ENCODE peak calls at places on chromosomes 12 and 14, in six cellular contexts. Y, Q, H, C, J and W are unnamed samples.

GRCh38 chr14:50343424-50343823 is 31.3 kb downstream of the DMAC2L start:
- DNase-seq in H (no peak), Q (no peak), J (no peak), C (no peak), Y (no peak), W (no peak)

GRCh38 chr12:81811066-81811777 is 52.1 kb upstream of the PPFIA2 start:
- DNase-seq in J (no peak), Q (no peak), C (no peak), Y (no peak), H (no peak), W (no peak)

GRCh38 chr14:104876251-104876699 is 11.2 kb downstream of the CEP170B start:
- DNase-seq in H (no peak), Y (no peak), Q (peak), C (no peak), J (peak), W (no peak)

GRCh38 chr12:55692631-55693322 is 14.9 kb downstream of the ITGA7 start:
- DNase-seq in Q (no peak), J (no peak), Y (no peak), H (no peak), C (no peak), W (no peak)

GRCh38 chr12:64102339-64102738 is 119.8 kb downstream of the KICS2 start:
- DNase-seq in Q (no peak), Y (no peak), H (no peak), C (no peak), J (no peak), W (no peak)

GRCh38 chr12:54208591-54208990 is 19.8 kb upstream of the SMUG1 start:
- DNase-seq in Q (no peak), J (no peak), H (no peak), C (no peak), Y (no peak), W (no peak)

GRCh38 chr12:11675952-11676505 is 26.6 kb downstream of the ETV6 start:
- DNase-seq in C (no peak), H (no peak), Y (no peak), J (no peak), Q (no peak), W (no peak)

GRCh38 chr12:47799357-47799955 is 20.2 kb downstream of the HDAC7 start:
- DNase-seq in Q (peak), J (peak), Y (no peak), H (no peak), C (no peak), W (peak)

GRCh38 chr14:70934502-70935134 is 27.4 kb downstream of the PCNX1 start:
- DNase-seq in Q (no peak), H (no peak), C (no peak), J (no peak), Y (no peak), W (no peak)

GRCh38 chr12:108419949-108420348 is 80.8 kb upstream of the CMKLR1 start:
- DNase-seq in J (no peak), H (no peak), C (no peak), Y (no peak), Q (no peak), W (no peak)

GRCh38 chr12:68240975-68241374 is 12.4 kb downstream of the IL22 start:
- DNase-seq in C (no peak), H (no peak), Q (no peak), J (no peak), Y (no peak), W (no peak)

GRCh38 chr14:59265808-59266207 is 77.3 kb downstream of the DAAM1 start:
- DNase-seq in J (no peak), C (no peak), Y (no peak), H (no peak), Q (no peak), W (no peak)

GRCh38 chr14:73027546-73027945 is 640 bp upstream of the ZFYVE1 start:
- DNase-seq in C (no peak), Y (no peak), H (no peak), J (no peak), Q (no peak), W (no peak)

GRCh38 chr14:73027984-73028383 is 1.1 kb upstream of the ZFYVE1 start:
- DNase-seq in Q (no peak), Y (no peak), H (no peak), J (no peak), C (no peak), W (no peak)

GRCh38 chr14:73026845-73027542 is at the start of gene ZFYVE1:
- DNase-seq in Y (peak), Q (peak), J (peak), C (peak), H (peak), W (peak)

GRCh38 chr14:73025544-73025943 is 1.4 kb downstream of the ZFYVE1 start:
- DNase-seq in J (no peak), Y (no peak), C (no peak), H (no peak), Q (no peak), W (no peak)

GRCh38 chr14:73026243-73026844 is 562 bp downstream of the ZFYVE1 start:
- DNase-seq in H (no peak), Y (no peak), C (no peak), J (no peak), Q (no peak), W (no peak)
- H3K27ac ChIP-seq in H (peak), Y (peak), C (peak), J (peak), Q (peak), W (peak)

GRCh38 chr14:44960146-44960545 is 1.6 kb downstream of the KLHL28 start:
- DNase-seq in H (no peak), C (no peak), J (no peak), Q (no peak), Y (no peak), W (no peak)
- H3K27ac ChIP-seq in H (no peak), C (no peak), J (no peak), Q (peak), Y (no peak), W (no peak)

GRCh38 chr14:32426596-32427408 is 97.7 kb downstream of the AKAP6 start:
- DNase-seq in C (no peak), J (no peak), Y (no peak), Q (no peak), H (no peak), W (peak)
- H3K27ac ChIP-seq in C (no peak), J (no peak), Y (no peak), Q (no peak), H (peak), W (peak)

GRCh38 chr14:93975791-93976476 is 436 bp downstream of the ASB2 start:
- DNase-seq in J (no peak), Y (no peak), C (no peak), H (no peak), Q (no peak), W (no peak)
- H3K27ac ChIP-seq in J (no peak), Y (peak), C (no peak), H (peak), Q (peak), W (no peak)

GRCh38 chr12:121892673-121893561 is 4.3 kb downstream of the PSMD9 start:
- DNase-seq in Q (no peak), H (no peak), Y (no peak), J (no peak), C (no peak), W (no peak)

GRCh38 chr12:121883315-121883660 is 5.3 kb upstream of the PSMD9 start:
- DNase-seq in Y (no peak), C (no peak), J (no peak), H (no peak), Q (no peak), W (no peak)

GRCh38 chr12:121889267-121889624 is 656 bp downstream of the PSMD9 start:
- DNase-seq in J (peak), Q (no peak), Y (no peak), H (no peak), C (no peak), W (no peak)

GRCh38 chr12:121888478-121889266 is at the start of gene PSMD9:
- DNase-seq in J (peak), C (peak), H (peak), Y (peak), Q (peak), W (peak)

GRCh38 chr12:121888083-121888477 is 510 bp upstream of the PSMD9 start:
- DNase-seq in J (no peak), Q (no peak), C (no peak), Y (no peak), H (no peak), W (no peak)
- H3K27ac ChIP-seq in J (peak), Q (peak), C (peak), Y (peak), H (peak), W (no peak)

GRCh38 chr12:50050410-50051280 is 6.8 kb upstream of the ASIC1 start:
- DNase-seq in Q (peak), C (peak), J (peak), Y (peak), H (peak), W (no peak)
- H3K27ac ChIP-seq in Q (no peak), C (no peak), J (no peak), Y (peak), H (peak), W (no peak)

DNA sequence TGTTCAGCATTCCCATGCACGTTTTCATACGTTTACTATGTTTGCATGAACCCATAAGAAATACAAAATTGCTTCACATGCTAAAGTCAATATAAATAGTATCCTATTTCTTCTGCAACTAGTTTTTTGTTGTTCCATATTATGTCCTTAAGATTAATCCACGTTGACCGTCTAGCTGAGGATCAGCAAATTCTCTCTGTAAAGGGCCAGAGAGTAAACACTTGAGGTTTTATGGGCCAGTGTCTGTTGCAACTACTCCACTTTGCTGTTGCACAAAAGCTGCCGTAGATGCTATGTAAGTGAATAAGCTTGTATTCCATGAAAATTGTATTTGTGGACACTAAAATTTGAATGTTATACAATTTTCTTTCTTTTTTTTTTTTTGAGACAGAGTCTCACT is 21.1 kb upstream of the PITPNM2 start:
- DNase-seq in Q (no peak), J (no peak), H (no peak), Y (no peak), C (no peak), W (no peak)
- H3K27ac ChIP-seq in Q (no peak), J (no peak), H (no peak), Y (no peak), C (no peak), W (no peak)

GRCh38 chr12:62471734-62472133 is 5.1 kb downstream of the MON2 start:
- DNase-seq in Q (no peak), Y (no peak), J (no peak), H (no peak), C (no peak), W (no peak)
- H3K27ac ChIP-seq in Q (no peak), Y (no peak), J (no peak), H (no peak), C (no peak), W (no peak)